ENCODE peak calls at places on chromosomes 1 and 21, in eight cellular contexts. N is lower lobe of right lung, S is DND-41, A is cardiac muscle cell, Y is foreskin keratinocyte, E is fibroblast of lung, I is tibial nerve, F is thoracic aorta. H is an unnamed sample. For H3K27me3 and H3K4me1, the result is how much of the 10 kb centered on the place peaks cover.

GRCh38 chr1:234866007-234866866 is 256.3 kb upstream of the IRF2BP2 start:
- DNase-seq in N (peak), S (no peak), A (peak), Y (peak), E (peak), I (peak), F (no peak), H (peak)

GRCh38 chr21:36889401-36889800 is 77.1 kb downstream of the HLCS start:
- DNase-seq in N (no peak), S (no peak), A (peak), Y (no peak), E (peak), I (no peak), F (no peak), H (peak)

GRCh38 chr1:9149837-9150581 is 21.1 kb upstream of the GPR157 start:
- DNase-seq in N (peak), S (no peak), A (no peak), Y (no peak), E (peak), I (no peak), F (no peak), H (peak)

GRCh38 chr1:39919545-39919944 is 17.8 kb upstream of the MYCL start:
- DNase-seq in N (peak), S (peak), A (peak), Y (peak), E (peak), I (no peak), F (no peak), H (no peak)

GRCh38 chr1:15381805-15382204 is 27.9 kb upstream of the EFHD2 start:
- DNase-seq in N (no peak), S (no peak), A (no peak), Y (no peak), E (no peak), I (no peak), F (no peak), H (no peak)

GRCh38 chr1:5503556-5504363 is 488.5 kb downstream of the NPHP4 start:
- DNase-seq in N (no peak), S (no peak), A (no peak), Y (no peak), E (no peak), I (no peak), F (no peak), H (no peak)

GRCh38 chr1:5690878-5691277 is 301.3 kb downstream of the NPHP4 start:
- DNase-seq in N (no peak), S (no peak), A (no peak), Y (peak), E (no peak), I (no peak), F (no peak), H (no peak)

GRCh38 chr1:207495816-207496792 is at the start of gene CR1:
- DNase-seq in N (peak), S (peak), A (peak), Y (no peak), E (peak), I (peak), F (no peak), H (peak)

GRCh38 chr1:234975122-234975940 is 153.3 kb downstream of the TOMM20 start:
- DNase-seq in N (no peak), S (no peak), A (peak), Y (peak), E (peak), I (no peak), F (no peak), H (no peak)

GRCh38 chr21:42592156-42592820 is 61.1 kb upstream of the PDE9A start:
- DNase-seq in N (no peak), S (no peak), A (no peak), Y (no peak), E (no peak), I (no peak), F (no peak), H (no peak)

GRCh38 chr1:184801503-184801902 is 46.8 kb upstream of the EDEM3 start:
- DNase-seq in N (no peak), S (no peak), A (peak), Y (peak), E (peak), I (peak), F (no peak), H (no peak)

GRCh38 chr1:1598720-1599029 is 1.3 kb downstream of the FNDC10 start:
- DNase-seq in N (no peak), S (no peak), A (no peak), Y (no peak), E (no peak), I (no peak), F (no peak), H (no peak)
- H3K27me3 ChIP-seq in N (under half), S (under half), A (under half), Y (under half), E (under half), I (under half), F (under half), H (under half)

DNA sequence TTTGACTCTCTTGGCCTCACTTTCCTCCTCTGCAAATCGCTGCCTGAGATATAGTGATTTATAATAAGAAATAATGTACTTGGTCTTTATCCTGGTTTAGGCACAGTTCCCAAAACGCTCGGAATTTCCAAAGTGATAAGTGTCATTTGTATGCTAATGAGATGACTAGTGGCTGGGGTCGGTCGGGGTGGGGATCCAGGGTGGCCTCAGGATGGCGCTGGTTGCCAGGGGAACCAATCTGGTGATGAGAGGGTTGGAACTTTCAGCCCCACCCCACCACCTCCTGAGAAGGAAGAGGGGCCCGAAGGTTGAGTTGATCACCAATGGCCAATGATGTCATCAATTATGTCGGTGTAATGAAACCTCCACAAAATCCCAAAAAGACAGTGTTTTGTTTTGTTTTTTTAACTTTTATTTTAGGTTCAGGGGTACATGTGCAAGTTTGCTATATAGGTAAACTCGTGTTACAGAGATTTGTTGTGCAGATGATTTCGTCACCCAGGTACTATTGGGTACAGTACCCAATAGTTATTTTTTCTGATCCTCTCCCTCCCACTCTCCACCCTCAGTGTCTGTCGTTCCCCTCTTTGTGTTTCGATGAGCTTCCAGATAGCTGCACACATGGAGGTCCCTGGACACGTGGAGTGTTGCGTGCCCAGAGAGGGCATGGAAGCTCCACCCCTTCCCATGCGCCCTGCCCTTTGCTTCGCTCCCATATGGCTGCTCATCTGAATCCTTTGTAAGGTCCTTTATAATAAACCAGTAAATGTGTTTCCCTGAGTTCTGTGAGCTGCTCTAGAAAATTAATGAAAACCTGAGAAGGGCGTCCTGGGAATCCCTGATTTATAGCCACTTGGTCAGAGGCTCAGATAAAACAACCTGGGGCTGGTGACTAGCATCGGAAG is 97.2 kb downstream of the KCNN3 start:
- DNase-seq in N (no peak), S (no peak), A (no peak), Y (no peak), E (no peak), I (no peak), F (no peak), H (no peak)
- H3K4me1 ChIP-seq in N (under half), S (under half), A (under half), Y (under half), E (under half), I (under half), F (under half), H (under half)

DNA sequence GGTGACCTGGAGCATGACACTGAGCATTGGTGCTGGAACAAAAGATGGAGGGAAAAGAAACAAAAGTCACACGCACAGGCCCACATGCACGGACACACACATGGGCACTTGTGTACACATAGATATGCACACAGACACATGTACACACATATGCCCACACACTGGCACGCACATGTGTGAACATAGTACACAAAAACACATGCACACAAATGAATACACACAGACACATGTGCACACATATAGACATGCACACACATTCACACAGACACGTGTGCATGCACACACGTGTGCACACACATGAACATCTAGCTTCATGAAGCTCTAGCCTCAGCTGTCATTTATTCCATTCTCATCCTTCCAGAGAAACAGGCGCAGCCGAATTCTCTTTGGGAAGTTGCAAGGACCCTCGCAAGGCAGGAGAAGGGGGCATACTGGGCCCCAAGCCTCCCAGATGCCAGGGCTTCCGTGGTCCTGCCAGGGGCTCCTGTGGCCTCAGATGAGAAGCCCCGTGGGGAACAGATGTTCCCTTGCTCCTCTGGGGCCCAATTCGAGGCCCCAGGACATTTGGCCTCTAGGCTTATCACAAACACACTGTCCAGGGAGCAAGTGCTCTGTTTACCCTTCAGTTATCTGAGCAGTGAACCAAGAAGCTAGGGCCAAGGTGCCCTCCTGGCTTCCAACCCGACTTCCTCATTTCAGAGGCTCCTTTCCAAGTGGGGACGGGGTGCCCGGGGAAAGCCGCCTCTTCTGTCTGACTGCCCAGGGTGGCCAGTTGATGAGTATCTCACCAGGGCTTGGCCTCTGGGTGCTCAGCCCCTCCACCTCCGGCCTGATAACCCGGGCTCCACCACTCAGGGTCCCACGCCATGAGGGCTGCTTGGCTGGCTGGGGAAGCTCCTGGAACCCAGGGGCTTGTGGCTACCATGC is 116.4 kb upstream of the ARHGEF16 start:
- DNase-seq in N (no peak), S (no peak), A (no peak), Y (no peak), E (no peak), I (no peak), F (no peak), H (no peak)
- H3K27me3 ChIP-seq in N (under half), S (under half), A (under half), Y (under half), E (under half), I (under half), F (under half), H (under half)

GRCh38 chr1:12432897-12433296 is 185.1 kb downstream of the DHRS3 start:
- DNase-seq in N (no peak), S (no peak), A (no peak), Y (no peak), E (no peak), I (no peak), F (no peak), H (no peak)

GRCh38 chr1:12434686-12435085 is 183.3 kb downstream of the DHRS3 start:
- DNase-seq in N (no peak), S (no peak), A (peak), Y (no peak), E (peak), I (no peak), F (no peak), H (no peak)

GRCh38 chr1:12435639-12436344 is 182.2 kb downstream of the DHRS3 start:
- DNase-seq in N (no peak), S (no peak), A (peak), Y (no peak), E (peak), I (no peak), F (no peak), H (no peak)

GRCh38 chr1:12434174-12434573 is 183.8 kb downstream of the DHRS3 start:
- DNase-seq in N (no peak), S (peak), A (peak), Y (peak), E (peak), I (no peak), F (no peak), H (no peak)

GRCh38 chr1:12433323-12434053 is 184.5 kb downstream of the DHRS3 start:
- DNase-seq in N (no peak), S (peak), A (peak), Y (no peak), E (peak), I (peak), F (no peak), H (peak)
- H3K4me1 ChIP-seq in N (half or more), S (half or more), A (under half), Y (under half), E (under half), I (half or more), F (half or more), H (half or more)

GRCh38 chr1:119653839-119654170 is 5.7 kb upstream of the ZNF697 start:
- DNase-seq in N (no peak), S (no peak), A (peak), Y (no peak), E (peak), I (no peak), F (no peak), H (no peak)
- H3K27me3 ChIP-seq in N (under half), S (under half), A (under half), Y (under half), E (under half), I (under half), F (under half), H (under half)

DNA sequence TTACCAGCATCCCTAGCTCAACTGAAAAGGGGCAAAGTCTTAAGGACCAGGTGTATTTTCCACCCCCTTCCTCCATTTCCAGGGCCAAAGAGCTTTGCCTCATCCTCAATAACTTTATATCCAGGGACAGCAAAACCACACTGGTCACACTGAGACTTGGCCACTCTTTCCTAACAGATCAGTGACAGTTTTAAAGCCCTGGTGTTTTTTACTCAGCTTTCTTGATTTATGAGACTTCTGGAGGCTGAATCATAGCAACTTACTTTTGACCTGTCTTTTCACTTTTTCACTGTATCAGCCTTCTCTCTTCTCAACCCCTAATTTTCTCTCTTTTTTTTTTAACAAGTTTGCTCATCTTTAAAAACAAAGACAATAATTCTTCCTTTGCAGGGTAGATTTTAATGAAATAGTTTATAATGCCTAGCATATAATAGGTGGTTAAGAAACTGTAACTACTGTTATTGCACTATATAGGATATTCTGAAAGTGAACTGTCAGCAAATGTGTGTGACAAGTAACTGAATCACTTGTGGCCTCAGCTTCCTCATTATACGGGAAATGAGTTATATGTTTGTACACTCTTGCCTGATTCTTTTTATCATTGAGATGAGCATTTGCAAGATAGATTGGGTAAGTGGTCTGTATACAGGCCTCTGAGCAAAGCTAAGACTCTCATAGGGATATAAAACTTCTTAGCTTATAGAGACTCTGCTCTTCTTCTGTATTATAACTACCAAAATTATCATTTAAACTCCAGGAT is 19.7 kb upstream of the DYNLT5 start:
- DNase-seq in N (no peak), S (no peak), A (no peak), Y (peak), E (no peak), I (no peak), F (no peak), H (no peak)
- H3K4me1 ChIP-seq in N (under half), S (half or more), A (under half), Y (under half), E (under half), I (under half), F (under half), H (under half)

GRCh38 chr1:179745131-179745611 is 2.1 kb downstream of the FAM163A start:
- DNase-seq in N (no peak), S (no peak), A (no peak), Y (no peak), E (no peak), I (no peak), F (no peak), H (no peak)
- H3K27me3 ChIP-seq in N (half or more), S (under half), A (half or more), Y (half or more), E (under half), I (half or more), F (under half), H (half or more)

GRCh38 chr1:27521336-27522147 is 31.6 kb upstream of the WASF2 start:
- DNase-seq in N (no peak), S (no peak), A (no peak), Y (no peak), E (no peak), I (no peak), F (no peak), H (no peak)

GRCh38 chr1:27519341-27520258 is 29.6 kb upstream of the WASF2 start:
- DNase-seq in N (no peak), S (no peak), A (no peak), Y (no peak), E (no peak), I (no peak), F (no peak), H (peak)

GRCh38 chr1:27522148-27522859 is 32.3 kb upstream of the WASF2 start:
- DNase-seq in N (peak), S (no peak), A (no peak), Y (peak), E (peak), I (no peak), F (no peak), H (no peak)

GRCh38 chr1:27518808-27519207 is 28.8 kb upstream of the WASF2 start:
- DNase-seq in N (no peak), S (no peak), A (no peak), Y (no peak), E (no peak), I (no peak), F (no peak), H (no peak)

GRCh38 chr1:27520651-27521050 is 30.7 kb upstream of the WASF2 start:
- DNase-seq in N (no peak), S (no peak), A (no peak), Y (no peak), E (no peak), I (no peak), F (no peak), H (no peak)
- H3K4me1 ChIP-seq in N (half or more), S (under half), A (half or more), Y (under half), E (under half), I (half or more), F (half or more), H (half or more)

GRCh38 chr21:45630066-45630694 is 13.3 kb upstream of the PCBP3 start:
- DNase-seq in N (no peak), S (no peak), A (no peak), Y (no peak), E (no peak), I (no peak), F (no peak), H (no peak)
- H3K27me3 ChIP-seq in N (under half), S (under half), A (under half), Y (under half), E (under half), I (under half), F (under half), H (under half)

H was measured in heart right ventricle.